ENCODE peak calls at places on chromosomes 11 and 22, in eight cellular contexts. One of them, this sample, is unnamed. For H3K4me1 and H3K9me3, the result is how much of the 10 kb centered on the place peaks cover.

GRCh38 chr11:118341749-118342489 is 586 bp downstream of the CD3D start:
- DNase-seq in lung: no peak
- DNase-seq in CD4-positive, alpha-beta memory T cell: peak
- DNase-seq in thoracic aorta: no peak
- DNase-seq in HCT116: no peak
- DNase-seq in H1: no peak
- DNase-seq in PC-3: no peak
- DNase-seq in HepG2: peak
- DNase-seq in this sample: no peak

GRCh38 chr11:102807921-102808320 is 10.0 kb upstream of the MMP1 start:
- DNase-seq in lung: no peak
- DNase-seq in CD4-positive, alpha-beta memory T cell: no peak
- DNase-seq in thoracic aorta: no peak
- DNase-seq in HCT116: peak
- DNase-seq in H1: peak
- DNase-seq in PC-3: peak
- DNase-seq in HepG2: peak
- DNase-seq in this sample: no peak

GRCh38 chr11:35015621-35016387 is 99.4 kb downstream of the PDHX start:
- DNase-seq in lung: no peak
- DNase-seq in CD4-positive, alpha-beta memory T cell: no peak
- DNase-seq in thoracic aorta: no peak
- DNase-seq in HCT116: no peak
- DNase-seq in H1: no peak
- DNase-seq in PC-3: no peak
- DNase-seq in HepG2: no peak
- DNase-seq in this sample: no peak

GRCh38 chr11:70872950-70873735 is 379.2 kb downstream of the SHANK2 start:
- DNase-seq in lung: no peak
- DNase-seq in CD4-positive, alpha-beta memory T cell: no peak
- DNase-seq in thoracic aorta: no peak
- DNase-seq in HCT116: no peak
- DNase-seq in H1: peak
- DNase-seq in PC-3: no peak
- DNase-seq in HepG2: no peak
- DNase-seq in this sample: no peak

GRCh38 chr11:70572974-70573260 is 174.6 kb downstream of the CTTN start:
- DNase-seq in lung: no peak
- DNase-seq in CD4-positive, alpha-beta memory T cell: no peak
- DNase-seq in thoracic aorta: no peak
- DNase-seq in HCT116: no peak
- DNase-seq in H1: no peak
- DNase-seq in PC-3: no peak
- DNase-seq in HepG2: no peak
- DNase-seq in this sample: no peak

GRCh38 chr11:88281317-88281712 is 56.2 kb downstream of the CTSC start:
- DNase-seq in lung: no peak
- DNase-seq in CD4-positive, alpha-beta memory T cell: no peak
- DNase-seq in thoracic aorta: no peak
- DNase-seq in HCT116: no peak
- DNase-seq in H1: no peak
- DNase-seq in PC-3: peak
- DNase-seq in HepG2: no peak
- DNase-seq in this sample: no peak

GRCh38 chr22:19554834-19555404 is 30.7 kb upstream of the CLDN5 start:
- DNase-seq in lung: no peak
- DNase-seq in CD4-positive, alpha-beta memory T cell: no peak
- DNase-seq in thoracic aorta: no peak
- DNase-seq in HCT116: peak
- DNase-seq in H1: peak
- DNase-seq in PC-3: peak
- DNase-seq in HepG2: peak
- DNase-seq in this sample: peak

GRCh38 chr11:44219830-44220778 is 89.8 kb downstream of the ALX4 start:
- DNase-seq in lung: no peak
- DNase-seq in CD4-positive, alpha-beta memory T cell: no peak
- DNase-seq in thoracic aorta: no peak
- DNase-seq in HCT116: no peak
- DNase-seq in H1: no peak
- DNase-seq in PC-3: peak
- DNase-seq in HepG2: no peak
- DNase-seq in this sample: no peak

GRCh38 chr11:75717608-75718403 is at the start of gene MOGAT2:
- DNase-seq in lung: no peak
- DNase-seq in CD4-positive, alpha-beta memory T cell: no peak
- DNase-seq in thoracic aorta: no peak
- DNase-seq in HCT116: no peak
- DNase-seq in H1: no peak
- DNase-seq in PC-3: no peak
- DNase-seq in HepG2: no peak
- DNase-seq in this sample: no peak

DNA sequence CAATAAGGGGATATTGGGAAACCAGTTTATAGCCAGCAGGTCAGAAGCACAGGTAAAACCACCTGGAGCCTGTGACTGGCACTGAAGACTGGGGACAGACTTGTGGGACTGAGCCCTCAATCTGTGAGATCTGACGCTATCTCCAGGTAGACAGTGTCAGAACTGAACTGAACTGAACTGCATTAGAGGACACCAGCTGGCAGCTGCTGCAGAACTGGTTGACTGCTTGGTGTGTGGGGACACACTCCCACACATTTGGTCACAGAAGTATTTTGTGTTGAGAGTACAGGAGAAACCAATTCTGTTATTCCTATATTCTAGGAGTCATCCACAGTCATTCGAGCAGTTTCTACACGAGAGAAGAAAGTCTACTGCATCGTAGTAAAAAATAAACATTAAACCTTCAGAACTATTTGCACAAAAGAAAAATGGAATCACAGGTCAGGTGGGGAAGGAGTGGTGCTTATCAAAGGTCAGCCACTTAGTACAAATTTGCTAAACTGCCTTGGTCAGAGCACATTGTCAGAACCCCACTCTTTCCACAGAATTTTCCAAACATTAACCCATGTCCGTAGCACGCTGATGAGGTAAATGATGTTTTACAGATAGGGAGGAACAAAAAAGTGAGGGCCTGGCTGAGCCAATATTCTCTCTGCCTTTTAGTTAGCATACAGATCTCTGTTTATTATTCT is 77.2 kb downstream of the SIK3 start:
- DNase-seq in lung: no peak
- DNase-seq in CD4-positive, alpha-beta memory T cell: no peak
- DNase-seq in thoracic aorta: no peak
- DNase-seq in HCT116: no peak
- DNase-seq in H1: no peak
- DNase-seq in PC-3: no peak
- DNase-seq in HepG2: peak
- DNase-seq in this sample: no peak
- H3K4me1 ChIP-seq in lung: under half
- H3K4me1 ChIP-seq in CD4-positive, alpha-beta memory T cell: half or more
- H3K4me1 ChIP-seq in thoracic aorta: under half
- H3K4me1 ChIP-seq in HCT116: under half
- H3K4me1 ChIP-seq in H1: under half
- H3K4me1 ChIP-seq in PC-3: under half
- H3K4me1 ChIP-seq in HepG2: half or more
- H3K4me1 ChIP-seq in this sample: under half

GRCh38 chr11:45902452-45903380 is 4.4 kb downstream of the FREY1 start:
- DNase-seq in lung: no peak
- DNase-seq in CD4-positive, alpha-beta memory T cell: no peak
- DNase-seq in thoracic aorta: no peak
- DNase-seq in HCT116: no peak
- DNase-seq in H1: no peak
- DNase-seq in PC-3: no peak
- DNase-seq in HepG2: no peak
- DNase-seq in this sample: no peak

GRCh38 chr11:45899448-45900174 is 7.5 kb downstream of the FREY1 start:
- DNase-seq in lung: peak
- DNase-seq in CD4-positive, alpha-beta memory T cell: peak
- DNase-seq in thoracic aorta: peak
- DNase-seq in HCT116: no peak
- DNase-seq in H1: peak
- DNase-seq in PC-3: peak
- DNase-seq in HepG2: peak
- DNase-seq in this sample: peak

GRCh38 chr11:45899086-45899447 is 8.0 kb downstream of the FREY1 start:
- DNase-seq in lung: no peak
- DNase-seq in CD4-positive, alpha-beta memory T cell: no peak
- DNase-seq in thoracic aorta: no peak
- DNase-seq in HCT116: no peak
- DNase-seq in H1: no peak
- DNase-seq in PC-3: no peak
- DNase-seq in HepG2: no peak
- DNase-seq in this sample: no peak

GRCh38 chr11:45901646-45902045 is 5.4 kb downstream of the FREY1 start:
- DNase-seq in lung: no peak
- DNase-seq in CD4-positive, alpha-beta memory T cell: no peak
- DNase-seq in thoracic aorta: no peak
- DNase-seq in HCT116: no peak
- DNase-seq in H1: no peak
- DNase-seq in PC-3: no peak
- DNase-seq in HepG2: no peak
- DNase-seq in this sample: no peak

DNA sequence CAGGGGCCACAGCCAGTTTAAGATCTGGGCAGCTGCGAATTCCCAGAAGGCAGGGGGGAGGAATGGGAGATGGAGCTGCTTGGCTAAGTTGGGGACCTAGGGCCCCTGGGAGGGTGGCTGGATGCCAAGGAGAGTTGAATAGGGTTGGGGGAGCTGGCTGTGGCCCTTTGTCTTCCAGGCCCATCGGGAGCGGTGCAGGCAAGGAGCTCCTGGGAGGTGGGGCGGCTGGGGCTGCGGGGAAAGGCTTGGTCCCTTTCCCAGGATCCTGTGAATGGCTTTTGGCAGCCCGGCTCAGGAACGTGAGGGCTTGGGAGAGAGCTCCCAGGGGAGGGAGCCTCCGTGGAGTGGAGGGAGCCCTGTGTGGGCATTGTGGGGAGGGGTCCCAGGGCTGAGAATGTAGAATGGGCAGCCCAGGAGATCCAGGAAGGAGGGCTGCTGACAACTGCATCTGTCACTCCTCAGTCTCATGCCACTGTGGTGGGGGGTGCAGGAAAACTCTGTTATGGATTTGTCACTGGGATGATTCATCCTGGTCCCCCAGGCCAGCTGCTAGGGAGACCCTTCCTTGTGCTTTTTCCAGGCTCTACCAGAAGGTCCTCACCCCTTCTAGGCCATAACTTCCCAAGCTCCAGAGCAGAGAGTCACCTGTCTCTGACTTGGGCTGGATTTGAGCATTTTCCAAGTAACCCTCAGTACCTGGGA is 6.0 kb downstream of the FREY1 start:
- DNase-seq in lung: no peak
- DNase-seq in CD4-positive, alpha-beta memory T cell: no peak
- DNase-seq in thoracic aorta: no peak
- DNase-seq in HCT116: no peak
- DNase-seq in H1: no peak
- DNase-seq in PC-3: no peak
- DNase-seq in HepG2: no peak
- DNase-seq in this sample: no peak
- H3K27ac ChIP-seq in lung: no peak
- H3K27ac ChIP-seq in CD4-positive, alpha-beta memory T cell: no peak
- H3K27ac ChIP-seq in thoracic aorta: no peak
- H3K27ac ChIP-seq in HCT116: no peak
- H3K27ac ChIP-seq in H1: no peak
- H3K27ac ChIP-seq in PC-3: no peak
- H3K27ac ChIP-seq in HepG2: no peak
- H3K27ac ChIP-seq in this sample: no peak

GRCh38 chr11:129724866-129725265 is 90.8 kb upstream of the TMEM45B start:
- DNase-seq in lung: no peak
- DNase-seq in CD4-positive, alpha-beta memory T cell: no peak
- DNase-seq in thoracic aorta: no peak
- DNase-seq in HCT116: no peak
- DNase-seq in H1: no peak
- DNase-seq in PC-3: peak
- DNase-seq in HepG2: no peak
- DNase-seq in this sample: no peak

GRCh38 chr11:129723146-129723963 is 92.3 kb upstream of the TMEM45B start:
- DNase-seq in lung: no peak
- DNase-seq in CD4-positive, alpha-beta memory T cell: no peak
- DNase-seq in thoracic aorta: no peak
- DNase-seq in HCT116: no peak
- DNase-seq in H1: no peak
- DNase-seq in PC-3: no peak
- DNase-seq in HepG2: no peak
- DNase-seq in this sample: no peak

GRCh38 chr11:129722529-129722928 is 93.1 kb upstream of the TMEM45B start:
- DNase-seq in lung: no peak
- DNase-seq in CD4-positive, alpha-beta memory T cell: no peak
- DNase-seq in thoracic aorta: no peak
- DNase-seq in HCT116: no peak
- DNase-seq in H1: no peak
- DNase-seq in PC-3: no peak
- DNase-seq in HepG2: no peak
- DNase-seq in this sample: no peak

GRCh38 chr11:129721685-129722084 is 94.0 kb upstream of the TMEM45B start:
- DNase-seq in lung: no peak
- DNase-seq in CD4-positive, alpha-beta memory T cell: no peak
- DNase-seq in thoracic aorta: no peak
- DNase-seq in HCT116: no peak
- DNase-seq in H1: no peak
- DNase-seq in PC-3: no peak
- DNase-seq in HepG2: no peak
- DNase-seq in this sample: no peak

DNA sequence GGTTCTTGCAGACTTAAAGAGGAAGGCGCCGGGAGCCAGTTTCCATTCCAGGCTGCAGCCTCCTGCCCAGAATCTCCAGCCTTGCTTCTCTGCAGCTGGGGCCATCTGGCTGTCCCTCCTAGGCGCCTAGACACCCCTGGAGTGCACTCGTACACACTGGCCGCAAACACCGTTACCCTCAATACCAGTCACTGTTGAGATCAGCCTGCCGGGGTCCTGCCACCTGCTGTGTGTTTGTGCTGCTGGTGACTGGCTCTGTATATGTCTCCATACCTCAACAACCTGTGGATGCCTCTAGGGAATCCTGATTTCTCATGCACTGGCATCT is 91.7 kb upstream of the TMEM45B start:
- DNase-seq in lung: no peak
- DNase-seq in CD4-positive, alpha-beta memory T cell: no peak
- DNase-seq in thoracic aorta: no peak
- DNase-seq in HCT116: no peak
- DNase-seq in H1: no peak
- DNase-seq in PC-3: no peak
- DNase-seq in HepG2: no peak
- DNase-seq in this sample: no peak
- H3K9me3 ChIP-seq in lung: under half
- H3K9me3 ChIP-seq in CD4-positive, alpha-beta memory T cell: under half
- H3K9me3 ChIP-seq in thoracic aorta: under half
- H3K9me3 ChIP-seq in HCT116: under half
- H3K9me3 ChIP-seq in H1: under half
- H3K9me3 ChIP-seq in PC-3: under half
- H3K9me3 ChIP-seq in HepG2: under half
- H3K9me3 ChIP-seq in this sample: under half

DNA sequence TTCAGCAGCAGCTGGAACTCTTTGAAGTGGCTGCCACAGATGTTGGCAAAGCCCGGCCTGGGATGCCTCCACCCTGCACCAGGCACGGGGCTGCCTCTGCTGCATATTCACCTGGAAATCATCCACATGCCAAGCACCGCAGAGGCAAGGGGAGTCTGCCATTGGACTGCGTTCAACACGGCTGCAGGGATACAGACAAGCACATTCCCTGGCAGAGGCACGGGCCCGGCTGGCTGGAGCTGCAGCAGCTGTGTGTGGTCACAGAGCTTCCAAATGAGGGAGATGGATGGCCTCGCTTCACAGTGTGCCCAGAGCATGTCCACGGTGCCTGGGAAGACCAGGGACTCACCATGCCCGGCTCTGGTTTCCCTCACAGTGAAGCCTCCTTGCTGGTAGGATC is 1378.9 kb downstream of the TBC1D22A start:
- DNase-seq in lung: no peak
- DNase-seq in CD4-positive, alpha-beta memory T cell: no peak
- DNase-seq in thoracic aorta: no peak
- DNase-seq in HCT116: no peak
- DNase-seq in H1: no peak
- DNase-seq in PC-3: no peak
- DNase-seq in HepG2: no peak
- DNase-seq in this sample: no peak
- H3K4me1 ChIP-seq in lung: under half
- H3K4me1 ChIP-seq in CD4-positive, alpha-beta memory T cell: under half
- H3K4me1 ChIP-seq in thoracic aorta: under half
- H3K4me1 ChIP-seq in HCT116: under half
- H3K4me1 ChIP-seq in H1: under half
- H3K4me1 ChIP-seq in PC-3: under half
- H3K4me1 ChIP-seq in HepG2: under half
- H3K4me1 ChIP-seq in this sample: under half